ENCODE peak calls at places on chromosomes 12 and 14, in six cellular contexts. One of them, this sample, is unnamed.

GRCh38 chr14:96256420-96256819 is 410 bp downstream of the BDKRB1 start:
- DNase-seq in astrocyte of the spinal cord: no peak
- DNase-seq in caudate nucleus: no peak
- DNase-seq in neuronal stem cell: no peak
- DNase-seq in left colon: no peak
- DNase-seq in mesothelial cell of epicardium: no peak
- DNase-seq in this sample: peak

GRCh38 chr14:75044760-75045159 is 6.5 kb downstream of the MLH3 start:
- DNase-seq in astrocyte of the spinal cord: no peak
- DNase-seq in caudate nucleus: no peak
- DNase-seq in neuronal stem cell: no peak
- DNase-seq in left colon: no peak
- DNase-seq in mesothelial cell of epicardium: no peak
- DNase-seq in this sample: no peak

GRCh38 chr12:5887758-5888157 is 57.3 kb downstream of the ANO2 start:
- DNase-seq in astrocyte of the spinal cord: no peak
- DNase-seq in caudate nucleus: no peak
- DNase-seq in neuronal stem cell: no peak
- DNase-seq in left colon: no peak
- DNase-seq in mesothelial cell of epicardium: no peak
- DNase-seq in this sample: no peak

GRCh38 chr12:98110516-98110915 is 404.9 kb upstream of the TMPO start:
- DNase-seq in astrocyte of the spinal cord: no peak
- DNase-seq in caudate nucleus: no peak
- DNase-seq in neuronal stem cell: no peak
- DNase-seq in left colon: no peak
- DNase-seq in mesothelial cell of epicardium: no peak
- DNase-seq in this sample: no peak

GRCh38 chr12:30515351-30515750 is 180.3 kb downstream of the IPO8 start:
- DNase-seq in astrocyte of the spinal cord: peak
- DNase-seq in caudate nucleus: no peak
- DNase-seq in neuronal stem cell: peak
- DNase-seq in left colon: no peak
- DNase-seq in mesothelial cell of epicardium: no peak
- DNase-seq in this sample: peak

GRCh38 chr12:117494833-117495714 is 133.6 kb upstream of the NOS1 start:
- DNase-seq in astrocyte of the spinal cord: no peak
- DNase-seq in caudate nucleus: no peak
- DNase-seq in neuronal stem cell: no peak
- DNase-seq in left colon: no peak
- DNase-seq in mesothelial cell of epicardium: no peak
- DNase-seq in this sample: no peak

GRCh38 chr12:1668833-1669543 is 21.9 kb upstream of the ADIPOR2 start:
- DNase-seq in astrocyte of the spinal cord: no peak
- DNase-seq in caudate nucleus: no peak
- DNase-seq in neuronal stem cell: no peak
- DNase-seq in left colon: no peak
- DNase-seq in mesothelial cell of epicardium: no peak
- DNase-seq in this sample: no peak

GRCh38 chr14:89317051-89317691 is 99.9 kb downstream of the FOXN3 start:
- DNase-seq in astrocyte of the spinal cord: no peak
- DNase-seq in caudate nucleus: no peak
- DNase-seq in neuronal stem cell: no peak
- DNase-seq in left colon: no peak
- DNase-seq in mesothelial cell of epicardium: no peak
- DNase-seq in this sample: no peak

GRCh38 chr14:97382616-97383226 is 585.5 kb downstream of the VRK1 start:
- DNase-seq in astrocyte of the spinal cord: no peak
- DNase-seq in caudate nucleus: no peak
- DNase-seq in neuronal stem cell: no peak
- DNase-seq in left colon: no peak
- DNase-seq in mesothelial cell of epicardium: no peak
- DNase-seq in this sample: no peak

GRCh38 chr14:49173765-49174373 is 412.3 kb downstream of the RPS29 start:
- DNase-seq in astrocyte of the spinal cord: peak
- DNase-seq in caudate nucleus: no peak
- DNase-seq in neuronal stem cell: peak
- DNase-seq in left colon: peak
- DNase-seq in mesothelial cell of epicardium: no peak
- DNase-seq in this sample: peak

This sample was measured in GM23248.